ENCODE peak calls at places on chromosome 22, in nine cellular contexts. J is hepatocyte, L is GM23248, O is HCT116, Z is OCI-LY7, K is SK-N-SH, X is neural progenitor cell, F is GM23338, Y is PC-3. W is an unnamed sample.

GRCh38 chr22:50701076-50701419 is 28.4 kb downstream of the SHANK3 start:
- DNase-seq in Z (no peak), O (no peak), Y (no peak), L (no peak), J (no peak), F (no peak), K (no peak), X (no peak), W (no peak)

GRCh38 chr22:50192056-50192824 is 6.5 kb downstream of the TRABD start:
- DNase-seq in K (no peak), O (no peak), F (no peak), X (no peak), Y (peak; percentile 68), Z (peak; percentile 83), J (no peak), L (peak; percentile 31), W (no peak)

GRCh38 chr22:29820941-29821789 is 16.9 kb downstream of the ASCC2 start:
- DNase-seq in J (peak; percentile 92), L (peak; percentile 83), O (peak; percentile 49), F (no peak), Z (no peak), X (no peak), Y (peak; percentile 94), K (peak; percentile 68), W (no peak)

GRCh38 chr22:48632641-48633246 is 1194.9 kb downstream of the BRD1 start:
- DNase-seq in Y (no peak), F (no peak), L (no peak), X (no peak), K (no peak), J (no peak), O (no peak), Z (no peak), W (no peak)

GRCh38 chr22:20466659-20467379 is 28.8 kb downstream of the KLHL22 start:
- DNase-seq in J (no peak), F (no peak), O (no peak), L (no peak), Z (no peak), K (no peak), Y (no peak), X (no peak), W (no peak)

GRCh38 chr22:31393890-31394289 is 5.5 kb upstream of the DRG1 start:
- DNase-seq in O (no peak), X (no peak), K (no peak), Y (no peak), F (no peak), J (no peak), L (no peak), Z (peak; percentile 14), W (no peak)

GRCh38 chr22:18022851-18023250 is 1.5 kb downstream of the MICAL3 start:
- DNase-seq in L (no peak), Z (no peak), K (no peak), O (no peak), F (no peak), Y (peak; percentile 16), J (no peak), X (no peak), W (no peak)

GRCh38 chr22:47940211-47940610 is 1177.8 kb downstream of the TBC1D22A start:
- DNase-seq in F (no peak), K (no peak), J (no peak), L (no peak), Z (no peak), X (no peak), Y (no peak), O (no peak), W (no peak)

GRCh38 chr22:36828815-36829214 is 12.0 kb upstream of the PVALB start:
- DNase-seq in Y (no peak), O (no peak), Z (no peak), L (no peak), K (no peak), J (no peak), F (peak; percentile 32), X (no peak), W (no peak)

GRCh38 chr22:16949561-16949960 is 58.5 kb downstream of the GAB4 start:
- DNase-seq in L (peak; percentile 9), O (peak; percentile 29), Y (no peak), X (no peak), J (no peak), Z (no peak), F (no peak), K (no peak), W (no peak)

GRCh38 chr22:24731786-24732185 is 42.7 kb downstream of the PIWIL3 start:
- DNase-seq in L (no peak), Y (no peak), K (no peak), J (no peak), X (no peak), F (no peak), O (no peak), Z (no peak), W (no peak)

GRCh38 chr22:44398791-44399190 is 86.0 kb upstream of the SHISAL1 start:
- DNase-seq in J (no peak), F (no peak), L (no peak), Y (no peak), X (no peak), Z (no peak), O (no peak), K (peak; percentile 16), W (no peak)

GRCh38 chr22:30015846-30016245 is 64.4 kb upstream of the HORMAD2 start:
- DNase-seq in J (no peak), F (no peak), Z (no peak), L (peak; percentile 94), K (no peak), O (no peak), Y (peak; percentile 35), X (no peak), W (no peak)

GRCh38 chr22:19767427-19768380 is 7.1 kb downstream of the TBX1 start:
- DNase-seq in F (peak; percentile 75), Z (no peak), X (no peak), Y (no peak), J (no peak), K (no peak), L (no peak), O (peak; percentile 26), W (no peak)

GRCh38 chr22:44127353-44127752 is 53.4 kb upstream of the PARVG start:
- DNase-seq in O (no peak), X (no peak), Y (no peak), F (no peak), J (no peak), K (no peak), L (peak; percentile 17), Z (no peak), W (no peak)

GRCh38 chr22:48738204-48738980 is 1089.3 kb downstream of the BRD1 start:
- DNase-seq in F (no peak), O (no peak), Y (no peak), Z (no peak), X (no peak), J (no peak), K (no peak), L (no peak), W (no peak)

GRCh38 chr22:36565686-36566085 is 36.7 kb upstream of the EIF3D start:
- DNase-seq in X (no peak), Y (peak; percentile 57), J (no peak), O (no peak), Z (no peak), F (no peak), K (no peak), L (peak; percentile 37), W (no peak)

GRCh38 chr22:17477401-17477833 is 85.9 kb upstream of the SLC25A18 start:
- DNase-seq in L (no peak), K (no peak), X (peak; percentile 18), Z (no peak), J (peak; percentile 62), F (peak; percentile 61), O (no peak), Y (no peak), W (no peak)

GRCh38 chr22:37334461-37334858 is 52.2 kb downstream of the CYTH4 start:
- DNase-seq in K (peak; percentile 64), J (no peak), Z (no peak), F (peak; percentile 65), L (no peak), O (no peak), X (peak; percentile 76), Y (peak; percentile 0), W (no peak)

GRCh38 chr22:26921726-26922125 is 264.3 kb downstream of the MIAT start:
- DNase-seq in J (no peak), L (no peak), O (no peak), X (no peak), F (no peak), Z (no peak), K (no peak), Y (no peak), W (no peak)
- TF ChIP-seq EZH2phosphoT487 in J (no peak), L (no peak), O (no peak), X (no peak), F (no peak), Z (no peak), K (no peak), Y (no peak), W (no peak)

GRCh38 chr22:46649176-46650077 is 29.2 kb downstream of the GRAMD4 start:
- DNase-seq in X (no peak), Z (no peak), O (no peak), Y (peak; percentile 86), F (no peak), K (no peak), J (no peak), L (peak; percentile 43), W (no peak)
- TF ChIP-seq EZH2phosphoT487 in X (no peak), Z (no peak), O (no peak), Y (no peak), F (no peak), K (no peak), J (no peak), L (no peak), W (no peak)

GRCh38 chr22:46245515-46245914 is 4.6 kb downstream of the CDPF1 start:
- DNase-seq in Y (no peak), Z (no peak), J (no peak), K (peak; percentile 46), X (no peak), O (no peak), F (no peak), L (no peak), W (no peak)
- TF ChIP-seq EZH2phosphoT487 in Y (no peak), Z (no peak), J (no peak), K (no peak), X (no peak), O (no peak), F (no peak), L (no peak), W (no peak)

GRCh38 chr22:28115426-28115825 is 196.4 kb upstream of the PITPNB start:
- DNase-seq in F (no peak), Z (no peak), K (no peak), O (no peak), X (no peak), J (no peak), Y (no peak), L (peak; percentile 30), W (no peak)

GRCh38 chr22:28116261-28116673 is 197.2 kb upstream of the PITPNB start:
- DNase-seq in K (no peak), L (peak; percentile 97), X (no peak), F (peak; percentile 27), Y (peak; percentile 61), O (no peak), Z (no peak), J (peak; percentile 34), W (no peak)

GRCh38 chr22:28111501-28111900 is 192.4 kb upstream of the PITPNB start:
- DNase-seq in Y (no peak), Z (no peak), O (no peak), K (no peak), J (no peak), F (no peak), L (peak; percentile 82), X (no peak), W (no peak)

GRCh38 chr22:28112130-28112529 is 193.1 kb upstream of the PITPNB start:
- DNase-seq in Y (no peak), X (no peak), Z (no peak), O (no peak), F (no peak), L (no peak), J (no peak), K (no peak), W (no peak)

GRCh38 chr22:28112548-28113043 is 193.5 kb upstream of the PITPNB start:
- DNase-seq in J (peak; percentile 46), F (peak; percentile 41), O (peak; percentile 48), L (peak; percentile 95), Y (peak; percentile 53), X (peak; percentile 84), K (peak; percentile 47), Z (peak; percentile 40), W (peak; percentile 10)
- TF ChIP-seq EZH2phosphoT487 in J (no peak), F (no peak), O (no peak), L (no peak), Y (no peak), X (peak; percentile 33), K (no peak), Z (no peak), W (no peak)

W was measured in MM.1S.